ENCODE peak calls at places on chromosomes 13 and 19, in five cellular contexts. Z, Y, N, P and B are unnamed samples.

GRCh38 chr19:49223472-49223871 is 65.9 kb downstream of the TRPM4 start:
- DNase-seq in P (no peak), Y (no peak), N (no peak), Z (no peak), B (no peak)

GRCh38 chr13:78317030-78317429 is 286.3 kb downstream of the POU4F1 start:
- DNase-seq in Y (peak; percentile 44), N (peak; percentile 10), Z (peak; percentile 58), P (no peak), B (no peak)

GRCh38 chr19:14370169-14370998 is 10.9 kb upstream of the ADGRE5 start:
- DNase-seq in N (no peak), Y (no peak), P (no peak), Z (no peak), B (peak; percentile 69)

GRCh38 chr13:31012285-31013024 is 80.0 kb downstream of the TEX26 start:
- DNase-seq in Z (peak; percentile 22), P (peak; percentile 31), N (no peak), Y (peak; percentile 59), B (no peak)

GRCh38 chr19:49056101-49056901 is 1.2 kb downstream of the CGB7 start:
- DNase-seq in Y (peak; percentile 66), N (peak; percentile 74), P (peak; percentile 62), Z (peak; percentile 87), B (peak; percentile 27)

GRCh38 chr13:104460553-104460952 is 1394.3 kb upstream of the SLC10A2 start:
- DNase-seq in N (no peak), Z (no peak), Y (no peak), P (peak; percentile 20), B (no peak)

GRCh38 chr19:54203151-54203611 is 2.5 kb downstream of the RPS9 start:
- DNase-seq in Y (no peak), N (peak; percentile 61), P (no peak), Z (no peak), B (peak; percentile 47)

GRCh38 chr19:15551183-15552004 is 43.1 kb downstream of the CYP4F22 start:
- DNase-seq in Y (peak; percentile 23), P (no peak), Z (no peak), N (no peak), B (peak; percentile 23)

GRCh38 chr13:113117956-113118327 is 4.7 kb upstream of the F10 start:
- DNase-seq in P (no peak), N (no peak), Y (no peak), Z (no peak), B (no peak)

GRCh38 chr13:82740442-82740841 is 1141.8 kb downstream of the SLITRK1 start:
- DNase-seq in Y (no peak), Z (no peak), N (no peak), P (no peak), B (no peak)

GRCh38 chr13:62704795-62705329 is 1289.2 kb upstream of the PCDH20 start:
- DNase-seq in Z (no peak), P (no peak), N (no peak), Y (no peak), B (no peak)

GRCh38 chr19:31110331-31110730 is 238.9 kb downstream of the TSHZ3 start:
- DNase-seq in Y (peak; percentile 60), Z (peak; percentile 61), P (no peak), N (peak; percentile 52), B (no peak)

GRCh38 chr13:98486412-98486811 is 90.5 kb downstream of the STK24 start:
- DNase-seq in Z (no peak), P (no peak), N (no peak), Y (no peak), B (no peak)
- H3K79me2 ChIP-seq in Z (peaks cover 98% of the 10 kb centered on the region), P (peaks cover 80% of the 10 kb centered on the region), N (peaks cover 81% of the 10 kb centered on the region), Y (peaks cover 71% of the 10 kb centered on the region), B (peaks cover 52% of the 10 kb centered on the region)

GRCh38 chr19:41543582-41543981 is 32.4 kb upstream of the CEACAM21 start:
- DNase-seq in N (no peak), P (no peak), Z (no peak), Y (no peak), B (no peak)

GRCh38 chr19:41548047-41548446 is 27.9 kb upstream of the CEACAM21 start:
- DNase-seq in Z (no peak), N (no peak), Y (no peak), P (no peak), B (no peak)

GRCh38 chr19:41546386-41546789 is 29.6 kb upstream of the CEACAM21 start:
- DNase-seq in P (no peak), Z (no peak), Y (no peak), N (no peak), B (peak; percentile 83)

GRCh38 chr19:41547569-41547968 is 28.4 kb upstream of the CEACAM21 start:
- DNase-seq in P (no peak), Y (no peak), N (no peak), Z (no peak), B (no peak)

GRCh38 chr19:41545547-41545946 is 30.4 kb upstream of the CEACAM21 start:
- DNase-seq in P (no peak), Y (no peak), N (no peak), Z (no peak), B (peak; percentile 51)
- H3K27ac ChIP-seq in P (no peak overlapping the region), Y (no peak overlapping the region), N (no peak overlapping the region), Z (no peak overlapping the region), B (peak overlapping the region; percentile 99)

GRCh38 chr19:39304701-39305571 is 8.7 kb downstream of the IFNL1 start:
- DNase-seq in Y (peak; percentile 59), Z (no peak), P (no peak), N (peak; percentile 40), B (no peak)
- H3K4me2 ChIP-seq in Y (no peak overlapping the region), Z (peak overlapping the region; percentile 2), P (no peak overlapping the region), N (peak overlapping the region; percentile 54), B (no peak overlapping the region)

GRCh38 chr19:3683405-3683865 is 16.8 kb downstream of the PIP5K1C start:
- DNase-seq in N (peak; percentile 59), Z (peak; percentile 26), Y (peak; percentile 98), P (peak; percentile 92), B (no peak)
- H3K79me2 ChIP-seq in N (peaks cover 55% of the 10 kb centered on the region), Z (peaks cover 50% of the 10 kb centered on the region), Y (peaks cover 3% of the 10 kb centered on the region), P (peaks cover 14% of the 10 kb centered on the region), B (no peaks in the 10 kb centered on the region)

GRCh38 chr13:51825681-51826254 is 19.2 kb downstream of the TMEM272 start:
- DNase-seq in P (no peak), Y (no peak), N (no peak), Z (no peak), B (no peak)
- H3K27ac ChIP-seq in P (no peak overlapping the region), Y (no peak overlapping the region), N (no peak overlapping the region), Z (no peak overlapping the region), B (peak overlapping the region; percentile 95)

GRCh38 chr19:57709616-57710015 is 612 bp upstream of the ZNF154 start:
- DNase-seq in N (no peak), Z (peak; percentile 11), P (no peak), Y (peak; percentile 28), B (no peak)
- H3K4me2 ChIP-seq in N (peak overlapping the region; percentile 98), Z (peak overlapping the region; percentile 88), P (no peak overlapping the region), Y (peak overlapping the region; percentile 98), B (no peak overlapping the region)